ENCODE peak calls at places on chromosomes 5 and 9, in five cellular contexts. One of them, this sample, is unnamed.

GRCh38 chr5:143131983-143132382 is 271.5 kb downstream of the NR3C1 start:
- DNase-seq in SK-N-SH: no peak
- DNase-seq in GM12891: no peak
- DNase-seq in K562: no peak
- DNase-seq in HepG2: no peak
- DNase-seq in this sample: no peak

GRCh38 chr5:124130807-124131206 is 615.6 kb downstream of the ZNF608 start:
- DNase-seq in SK-N-SH: no peak
- DNase-seq in GM12891: no peak
- DNase-seq in K562: no peak
- DNase-seq in HepG2: no peak
- DNase-seq in this sample: no peak

GRCh38 chr5:94849821-94850736 is 231.6 kb downstream of the SLF1 start:
- DNase-seq in SK-N-SH: peak; percentile 39
- DNase-seq in GM12891: peak; percentile 7
- DNase-seq in K562: peak; percentile 9
- DNase-seq in HepG2: peak; percentile 34
- DNase-seq in this sample: peak; percentile 16

GRCh38 chr9:134618823-134619454 is 22.7 kb upstream of the COL5A1 start:
- DNase-seq in SK-N-SH: no peak
- DNase-seq in GM12891: no peak
- DNase-seq in K562: no peak
- DNase-seq in HepG2: no peak
- DNase-seq in this sample: no peak

GRCh38 chr5:10913846-10914245 is 152.8 kb upstream of the DAP start:
- DNase-seq in SK-N-SH: no peak
- DNase-seq in GM12891: no peak
- DNase-seq in K562: peak; percentile 20
- DNase-seq in HepG2: peak; percentile 13
- DNase-seq in this sample: no peak

GRCh38 chr9:136658849-136659535 is 3.7 kb upstream of the EGFL7 start:
- DNase-seq in SK-N-SH: no peak
- DNase-seq in GM12891: no peak
- DNase-seq in K562: no peak
- DNase-seq in HepG2: no peak
- DNase-seq in this sample: no peak

GRCh38 chr5:160507181-160507811 is 85.6 kb downstream of the PTTG1 start:
- DNase-seq in SK-N-SH: no peak
- DNase-seq in GM12891: no peak
- DNase-seq in K562: no peak
- DNase-seq in HepG2: no peak
- DNase-seq in this sample: no peak

GRCh38 chr9:133978226-133979123 is 13.6 kb downstream of the VAV2 start:
- DNase-seq in SK-N-SH: peak; percentile 25
- DNase-seq in GM12891: no peak
- DNase-seq in K562: no peak
- DNase-seq in HepG2: peak; percentile 93
- DNase-seq in this sample: no peak

GRCh38 chr9:20526500-20527319 is 95.6 kb downstream of the MLLT3 start:
- DNase-seq in SK-N-SH: no peak
- DNase-seq in GM12891: no peak
- DNase-seq in K562: no peak
- DNase-seq in HepG2: peak; percentile 17
- DNase-seq in this sample: peak; percentile 28

GRCh38 chr5:176629853-176630680 is at the start of the genes EIF4E1B and SNCB:
- DNase-seq in SK-N-SH: peak; percentile 91
- DNase-seq in GM12891: peak; percentile 84
- DNase-seq in K562: peak; percentile 89
- DNase-seq in HepG2: no peak
- DNase-seq in this sample: no peak

GRCh38 chr9:101625871-101626270 is 31.1 kb upstream of the PPP3R2 start:
- DNase-seq in SK-N-SH: no peak
- DNase-seq in GM12891: no peak
- DNase-seq in K562: no peak
- DNase-seq in HepG2: no peak
- DNase-seq in this sample: no peak

GRCh38 chr9:79665383-79665782 is 93.6 kb downstream of the TLE4 start:
- DNase-seq in SK-N-SH: no peak
- DNase-seq in GM12891: no peak
- DNase-seq in K562: no peak
- DNase-seq in HepG2: no peak
- DNase-seq in this sample: no peak
- TF ChIP-seq TAF1 in SK-N-SH: no peak
- TF ChIP-seq TAF1 in GM12891: no peak
- TF ChIP-seq TAF1 in K562: no peak
- TF ChIP-seq TAF1 in HepG2: no peak
- TF ChIP-seq TAF1 in this sample: no peak

GRCh38 chr9:37747271-37747753 is 6.3 kb upstream of the TRMT10B start:
- DNase-seq in SK-N-SH: peak; percentile 89
- DNase-seq in GM12891: peak; percentile 79
- DNase-seq in K562: peak; percentile 89
- DNase-seq in HepG2: peak; percentile 53
- DNase-seq in this sample: peak; percentile 3

GRCh38 chr9:37751186-37751585 is 2.4 kb upstream of the TRMT10B start:
- DNase-seq in SK-N-SH: no peak
- DNase-seq in GM12891: no peak
- DNase-seq in K562: no peak
- DNase-seq in HepG2: no peak
- DNase-seq in this sample: no peak

GRCh38 chr9:37746448-37747270 is 6.9 kb upstream of the TRMT10B start:
- DNase-seq in SK-N-SH: peak; percentile 37
- DNase-seq in GM12891: no peak
- DNase-seq in K562: no peak
- DNase-seq in HepG2: no peak
- DNase-seq in this sample: no peak

GRCh38 chr9:37745970-37746369 is 7.6 kb upstream of the TRMT10B start:
- DNase-seq in SK-N-SH: no peak
- DNase-seq in GM12891: no peak
- DNase-seq in K562: no peak
- DNase-seq in HepG2: no peak
- DNase-seq in this sample: no peak

DNA sequence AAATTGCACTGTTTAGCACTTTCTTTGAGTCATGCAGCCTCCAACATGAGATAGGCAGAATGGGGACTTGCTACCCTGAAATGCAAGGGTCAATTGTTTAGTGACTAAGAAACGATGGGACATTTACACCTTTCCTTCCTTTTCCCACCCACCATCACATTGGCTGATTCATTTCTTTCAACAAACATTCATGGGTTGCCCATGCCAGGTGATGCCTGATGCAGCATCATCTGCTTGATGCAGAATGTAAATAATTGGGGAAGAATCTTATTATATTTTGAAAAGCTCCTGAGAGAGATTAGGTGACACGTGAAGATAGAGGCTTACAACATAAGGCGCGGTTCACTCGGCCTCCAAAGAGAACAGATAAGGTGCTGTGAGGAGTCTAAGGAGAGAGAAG is 4.5 kb upstream of the TRMT10B start:
- DNase-seq in SK-N-SH: no peak
- DNase-seq in GM12891: no peak
- DNase-seq in K562: no peak
- DNase-seq in HepG2: no peak
- DNase-seq in this sample: no peak
- TF ChIP-seq TAF1 in SK-N-SH: no peak
- TF ChIP-seq TAF1 in GM12891: no peak
- TF ChIP-seq TAF1 in K562: no peak
- TF ChIP-seq TAF1 in HepG2: no peak
- TF ChIP-seq TAF1 in this sample: no peak

GRCh38 chr5:137648361-137648760 is 87.5 kb downstream of the KLHL3 start:
- DNase-seq in SK-N-SH: no peak
- DNase-seq in GM12891: no peak
- DNase-seq in K562: no peak
- DNase-seq in HepG2: no peak
- DNase-seq in this sample: no peak
- TF ChIP-seq TAF1 in SK-N-SH: no peak
- TF ChIP-seq TAF1 in GM12891: no peak
- TF ChIP-seq TAF1 in K562: no peak
- TF ChIP-seq TAF1 in HepG2: no peak
- TF ChIP-seq TAF1 in this sample: no peak

GRCh38 chr5:17169507-17169906 is 47.9 kb upstream of the BASP1 start:
- DNase-seq in SK-N-SH: no peak
- DNase-seq in GM12891: no peak
- DNase-seq in K562: no peak
- DNase-seq in HepG2: peak; percentile 50
- DNase-seq in this sample: no peak
- TF ChIP-seq TAF1 in SK-N-SH: no peak
- TF ChIP-seq TAF1 in GM12891: no peak
- TF ChIP-seq TAF1 in K562: no peak
- TF ChIP-seq TAF1 in HepG2: no peak
- TF ChIP-seq TAF1 in this sample: no peak

GRCh38 chr5:2201011-2201410 is 318.3 kb upstream of the IRX4 start:
- DNase-seq in SK-N-SH: no peak
- DNase-seq in GM12891: no peak
- DNase-seq in K562: no peak
- DNase-seq in HepG2: no peak
- DNase-seq in this sample: no peak
- TF ChIP-seq TAF1 in SK-N-SH: no peak
- TF ChIP-seq TAF1 in GM12891: no peak
- TF ChIP-seq TAF1 in K562: no peak
- TF ChIP-seq TAF1 in HepG2: no peak
- TF ChIP-seq TAF1 in this sample: no peak

DNA sequence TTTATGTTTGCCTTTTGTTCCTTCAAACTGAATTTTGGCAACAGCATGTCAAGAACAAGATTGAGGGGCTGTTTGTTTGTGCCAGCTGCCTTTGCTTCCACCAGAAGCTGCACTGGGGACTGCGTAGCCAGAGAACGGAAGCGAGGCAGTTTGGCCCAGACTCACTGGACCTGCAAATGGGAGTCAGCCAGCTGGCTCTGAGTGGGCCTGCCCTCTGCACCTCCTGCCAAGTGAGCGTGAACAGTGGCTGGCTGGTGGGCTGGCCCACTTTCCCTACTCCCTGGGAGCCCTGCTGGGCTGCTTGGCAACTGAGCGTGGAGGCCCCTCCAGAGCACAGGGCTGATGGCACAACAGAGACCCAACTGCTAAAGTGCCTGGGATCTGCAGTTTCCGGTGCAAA is 111.6 kb downstream of the GALNT10 start:
- DNase-seq in SK-N-SH: no peak
- DNase-seq in GM12891: no peak
- DNase-seq in K562: no peak
- DNase-seq in HepG2: no peak
- DNase-seq in this sample: no peak
- TF ChIP-seq TAF1 in SK-N-SH: no peak
- TF ChIP-seq TAF1 in GM12891: no peak
- TF ChIP-seq TAF1 in K562: no peak
- TF ChIP-seq TAF1 in HepG2: no peak
- TF ChIP-seq TAF1 in this sample: no peak

This sample was measured in GM12878.